ENCODE peak calls at places on chromosomes 12 and 14, in seven cellular contexts. One of them, this sample, is unnamed. For H3K36me3, the result is how much of the 10 kb centered on the place peaks cover.

GRCh38 chr14:33932526-33933292 is 18.2 kb downstream of the EGLN3 start:
- DNase-seq in IMR-90: no peak
- DNase-seq in HepG2: no peak
- DNase-seq in mucosa of descending colon: no peak
- DNase-seq in RWPE2: no peak
- DNase-seq in fibroblast of lung: peak
- DNase-seq in ovary: no peak
- DNase-seq in this sample: no peak

GRCh38 chr14:102829106-102829505 is 51.9 kb downstream of the TRAF3 start:
- DNase-seq in IMR-90: peak
- DNase-seq in HepG2: no peak
- DNase-seq in mucosa of descending colon: no peak
- DNase-seq in RWPE2: no peak
- DNase-seq in fibroblast of lung: peak
- DNase-seq in ovary: no peak
- DNase-seq in this sample: no peak

GRCh38 chr12:88299567-88300101 is 157.5 kb downstream of the TMTC3 start:
- DNase-seq in IMR-90: peak
- DNase-seq in HepG2: no peak
- DNase-seq in mucosa of descending colon: no peak
- DNase-seq in RWPE2: peak
- DNase-seq in fibroblast of lung: peak
- DNase-seq in ovary: no peak
- DNase-seq in this sample: no peak

GRCh38 chr12:108573310-108573709 is 10.9 kb downstream of the ISCU start:
- DNase-seq in IMR-90: no peak
- DNase-seq in HepG2: no peak
- DNase-seq in mucosa of descending colon: no peak
- DNase-seq in RWPE2: no peak
- DNase-seq in fibroblast of lung: no peak
- DNase-seq in ovary: no peak
- DNase-seq in this sample: no peak

GRCh38 chr14:43406936-43407335 is 1100.1 kb downstream of the FSCB start:
- DNase-seq in IMR-90: no peak
- DNase-seq in HepG2: no peak
- DNase-seq in mucosa of descending colon: no peak
- DNase-seq in RWPE2: no peak
- DNase-seq in fibroblast of lung: peak
- DNase-seq in ovary: no peak
- DNase-seq in this sample: no peak

GRCh38 chr14:37165794-37166193 is 6.6 kb downstream of the SLC25A21 start:
- DNase-seq in IMR-90: no peak
- DNase-seq in HepG2: no peak
- DNase-seq in mucosa of descending colon: no peak
- DNase-seq in RWPE2: no peak
- DNase-seq in fibroblast of lung: no peak
- DNase-seq in ovary: no peak
- DNase-seq in this sample: no peak

GRCh38 chr12:67531051-67531450 is 117.5 kb upstream of the DYRK2 start:
- DNase-seq in IMR-90: no peak
- DNase-seq in HepG2: no peak
- DNase-seq in mucosa of descending colon: no peak
- DNase-seq in RWPE2: no peak
- DNase-seq in fibroblast of lung: no peak
- DNase-seq in ovary: no peak
- DNase-seq in this sample: no peak

GRCh38 chr14:73771848-73772705 is 57.9 kb upstream of the PNMA1 start:
- DNase-seq in IMR-90: peak
- DNase-seq in HepG2: peak
- DNase-seq in mucosa of descending colon: peak
- DNase-seq in RWPE2: peak
- DNase-seq in fibroblast of lung: peak
- DNase-seq in ovary: peak
- DNase-seq in this sample: peak

GRCh38 chr14:63555572-63555971 is 12.4 kb upstream of the PPP2R5E start:
- DNase-seq in IMR-90: no peak
- DNase-seq in HepG2: no peak
- DNase-seq in mucosa of descending colon: no peak
- DNase-seq in RWPE2: no peak
- DNase-seq in fibroblast of lung: no peak
- DNase-seq in ovary: no peak
- DNase-seq in this sample: no peak

GRCh38 chr12:69655616-69656336 is 43.3 kb downstream of the BEST3 start:
- DNase-seq in IMR-90: peak
- DNase-seq in HepG2: peak
- DNase-seq in mucosa of descending colon: no peak
- DNase-seq in RWPE2: no peak
- DNase-seq in fibroblast of lung: peak
- DNase-seq in ovary: no peak
- DNase-seq in this sample: peak

GRCh38 chr14:85250369-85250768 is 279.6 kb upstream of the FLRT2 start:
- DNase-seq in IMR-90: no peak
- DNase-seq in HepG2: no peak
- DNase-seq in mucosa of descending colon: no peak
- DNase-seq in RWPE2: no peak
- DNase-seq in fibroblast of lung: no peak
- DNase-seq in ovary: no peak
- DNase-seq in this sample: peak

GRCh38 chr12:120970310-120970709 is 8.0 kb upstream of the HNF1A start:
- DNase-seq in IMR-90: no peak
- DNase-seq in HepG2: no peak
- DNase-seq in mucosa of descending colon: no peak
- DNase-seq in RWPE2: no peak
- DNase-seq in fibroblast of lung: no peak
- DNase-seq in ovary: no peak
- DNase-seq in this sample: no peak

GRCh38 chr12:89883630-89884364 is 175.2 kb upstream of the ATP2B1 start:
- DNase-seq in IMR-90: peak
- DNase-seq in HepG2: no peak
- DNase-seq in mucosa of descending colon: no peak
- DNase-seq in RWPE2: no peak
- DNase-seq in fibroblast of lung: no peak
- DNase-seq in ovary: no peak
- DNase-seq in this sample: no peak

GRCh38 chr14:78157855-78158436 is 12.2 kb upstream of the NRXN3 start:
- DNase-seq in IMR-90: peak
- DNase-seq in HepG2: peak
- DNase-seq in mucosa of descending colon: peak
- DNase-seq in RWPE2: no peak
- DNase-seq in fibroblast of lung: no peak
- DNase-seq in ovary: no peak
- DNase-seq in this sample: no peak

GRCh38 chr12:131500564-131500963 is 210.3 kb upstream of the SFSWAP start:
- DNase-seq in IMR-90: no peak
- DNase-seq in HepG2: no peak
- DNase-seq in mucosa of descending colon: no peak
- DNase-seq in RWPE2: no peak
- DNase-seq in fibroblast of lung: no peak
- DNase-seq in ovary: no peak
- DNase-seq in this sample: no peak

GRCh38 chr14:24068711-24069410 is 2.5 kb upstream of the CPNE6 start:
- DNase-seq in IMR-90: no peak
- DNase-seq in HepG2: no peak
- DNase-seq in mucosa of descending colon: no peak
- DNase-seq in RWPE2: peak
- DNase-seq in fibroblast of lung: no peak
- DNase-seq in ovary: peak
- DNase-seq in this sample: no peak

GRCh38 chr12:121289962-121290361 is 6.5 kb downstream of the CAMKK2 start:
- DNase-seq in IMR-90: no peak
- DNase-seq in HepG2: no peak
- DNase-seq in mucosa of descending colon: no peak
- DNase-seq in RWPE2: no peak
- DNase-seq in fibroblast of lung: no peak
- DNase-seq in ovary: peak
- DNase-seq in this sample: no peak

GRCh38 chr14:72616294-72616693 is 277.6 kb downstream of the DPF3 start:
- DNase-seq in IMR-90: peak
- DNase-seq in HepG2: no peak
- DNase-seq in mucosa of descending colon: no peak
- DNase-seq in RWPE2: no peak
- DNase-seq in fibroblast of lung: peak
- DNase-seq in ovary: no peak
- DNase-seq in this sample: no peak

GRCh38 chr14:92540472-92541048 is 27.0 kb downstream of the RIN3 start:
- DNase-seq in IMR-90: peak
- DNase-seq in HepG2: no peak
- DNase-seq in mucosa of descending colon: peak
- DNase-seq in RWPE2: peak
- DNase-seq in fibroblast of lung: peak
- DNase-seq in ovary: peak
- DNase-seq in this sample: no peak

GRCh38 chr12:57715786-57716185 is 21.9 kb downstream of the OS9 start:
- DNase-seq in IMR-90: no peak
- DNase-seq in HepG2: no peak
- DNase-seq in mucosa of descending colon: no peak
- DNase-seq in RWPE2: no peak
- DNase-seq in fibroblast of lung: no peak
- DNase-seq in ovary: no peak
- DNase-seq in this sample: no peak

GRCh38 chr14:106489112-106489881 is 962.9 kb downstream of the TMEM121 start:
- DNase-seq in IMR-90: no peak
- DNase-seq in HepG2: no peak
- DNase-seq in mucosa of descending colon: no peak
- DNase-seq in RWPE2: no peak
- DNase-seq in fibroblast of lung: no peak
- DNase-seq in ovary: no peak
- DNase-seq in this sample: no peak

GRCh38 chr12:10211101-10211974 is 1.3 kb upstream of the GABARAPL1 start:
- DNase-seq in IMR-90: no peak
- DNase-seq in HepG2: no peak
- DNase-seq in mucosa of descending colon: peak
- DNase-seq in RWPE2: no peak
- DNase-seq in fibroblast of lung: no peak
- DNase-seq in ovary: peak
- DNase-seq in this sample: peak
- H3K4me3 ChIP-seq in IMR-90: no peak
- H3K4me3 ChIP-seq in HepG2: no peak
- H3K4me3 ChIP-seq in mucosa of descending colon: no peak
- H3K4me3 ChIP-seq in RWPE2: no peak
- H3K4me3 ChIP-seq in fibroblast of lung: no peak
- H3K4me3 ChIP-seq in ovary: no peak
- H3K4me3 ChIP-seq in this sample: peak

GRCh38 chr14:22151091-22151490 is 437.9 kb downstream of the DAD1 start:
- DNase-seq in IMR-90: no peak
- DNase-seq in HepG2: no peak
- DNase-seq in mucosa of descending colon: peak
- DNase-seq in RWPE2: no peak
- DNase-seq in fibroblast of lung: no peak
- DNase-seq in ovary: no peak
- DNase-seq in this sample: no peak
- H3K36me3 ChIP-seq in IMR-90: under half
- H3K36me3 ChIP-seq in HepG2: under half
- H3K36me3 ChIP-seq in mucosa of descending colon: under half
- H3K36me3 ChIP-seq in RWPE2: under half
- H3K36me3 ChIP-seq in fibroblast of lung: under half
- H3K36me3 ChIP-seq in ovary: under half
- H3K36me3 ChIP-seq in this sample: under half

GRCh38 chr14:105200074-105200473 is 19.0 kb upstream of the NUDT14 start:
- DNase-seq in IMR-90: no peak
- DNase-seq in HepG2: no peak
- DNase-seq in mucosa of descending colon: no peak
- DNase-seq in RWPE2: no peak
- DNase-seq in fibroblast of lung: no peak
- DNase-seq in ovary: no peak
- DNase-seq in this sample: no peak
- TF ChIP-seq CTCF in IMR-90: peak
- TF ChIP-seq CTCF in HepG2: peak
- TF ChIP-seq CTCF in mucosa of descending colon: no peak
- TF ChIP-seq CTCF in RWPE2: no peak
- TF ChIP-seq CTCF in fibroblast of lung: no peak
- TF ChIP-seq CTCF in ovary: no peak
- TF ChIP-seq CTCF in this sample: no peak

GRCh38 chr12:50086148-50086547 is 1.0 kb downstream of the SMARCD1 start:
- DNase-seq in IMR-90: no peak
- DNase-seq in HepG2: no peak
- DNase-seq in mucosa of descending colon: no peak
- DNase-seq in RWPE2: no peak
- DNase-seq in fibroblast of lung: no peak
- DNase-seq in ovary: no peak
- DNase-seq in this sample: no peak
- H3K4me3 ChIP-seq in IMR-90: no peak
- H3K4me3 ChIP-seq in HepG2: peak
- H3K4me3 ChIP-seq in mucosa of descending colon: no peak
- H3K4me3 ChIP-seq in RWPE2: peak
- H3K4me3 ChIP-seq in fibroblast of lung: peak
- H3K4me3 ChIP-seq in ovary: no peak
- H3K4me3 ChIP-seq in this sample: peak

GRCh38 chr12:23535441-23535840 is 414.0 kb downstream of the SOX5 start:
- DNase-seq in IMR-90: no peak
- DNase-seq in HepG2: no peak
- DNase-seq in mucosa of descending colon: no peak
- DNase-seq in RWPE2: no peak
- DNase-seq in fibroblast of lung: no peak
- DNase-seq in ovary: no peak
- DNase-seq in this sample: no peak
- H3K36me3 ChIP-seq in IMR-90: under half
- H3K36me3 ChIP-seq in HepG2: under half
- H3K36me3 ChIP-seq in mucosa of descending colon: under half
- H3K36me3 ChIP-seq in RWPE2: under half
- H3K36me3 ChIP-seq in fibroblast of lung: under half
- H3K36me3 ChIP-seq in ovary: under half
- H3K36me3 ChIP-seq in this sample: under half

GRCh38 chr12:2358986-2359658 is 306.3 kb downstream of the CACNA1C start:
- DNase-seq in IMR-90: no peak
- DNase-seq in HepG2: no peak
- DNase-seq in mucosa of descending colon: no peak
- DNase-seq in RWPE2: no peak
- DNase-seq in fibroblast of lung: no peak
- DNase-seq in ovary: no peak
- DNase-seq in this sample: peak
- TF ChIP-seq CTCF in IMR-90: no peak
- TF ChIP-seq CTCF in HepG2: no peak
- TF ChIP-seq CTCF in mucosa of descending colon: no peak
- TF ChIP-seq CTCF in RWPE2: no peak
- TF ChIP-seq CTCF in fibroblast of lung: no peak
- TF ChIP-seq CTCF in ovary: no peak
- TF ChIP-seq CTCF in this sample: no peak

This sample was measured in Caco-2.